ENCODE peak calls at places on chromosomes 3 and 15, in nine cellular contexts. J is brain microvascular endothelial cell, V is GM23338, K is GM13977, C is cardiac muscle cell, L is PC-3, Z is A673, M is lower lobe of right lung, Y is fibroblast of lung. Q is an unnamed sample.

GRCh38 chr3:197501496-197501878 is 54.3 kb downstream of the BDH1 start:
- DNase-seq in J (no peak), V (peak; percentile 51), K (peak; percentile 56), C (no peak), L (peak; percentile 37), Z (peak; percentile 52), M (no peak), Y (peak; percentile 57), Q (no peak)

GRCh38 chr3:15339786-15340215 is 7.4 kb upstream of the SH3BP5 start:
- DNase-seq in J (peak; percentile 51), V (no peak), K (no peak), C (no peak), L (peak; percentile 65), Z (peak; percentile 88), M (no peak), Y (peak; percentile 81), Q (no peak)

GRCh38 chr3:135759651-135760050 is 205.9 kb upstream of the PPP2R3A start:
- DNase-seq in J (no peak), V (no peak), K (no peak), C (no peak), L (no peak), Z (no peak), M (no peak), Y (no peak), Q (no peak)

GRCh38 chr3:190446492-190447301 is 3.0 kb downstream of the TMEM207 start:
- DNase-seq in J (peak; percentile 29), V (no peak), K (no peak), C (no peak), L (no peak), Z (peak; percentile 19), M (no peak), Y (peak; percentile 10), Q (no peak)

GRCh38 chr15:97013491-97013890 is 683.0 kb downstream of the NR2F2 start:
- DNase-seq in J (no peak), V (no peak), K (no peak), C (no peak), L (no peak), Z (no peak), M (no peak), Y (no peak), Q (no peak)

GRCh38 chr3:61521229-61521628 is 40.1 kb upstream of the PTPRG start:
- DNase-seq in J (no peak), V (peak; percentile 33), K (peak; percentile 68), C (no peak), L (no peak), Z (no peak), M (no peak), Y (no peak), Q (no peak)

GRCh38 chr3:43153189-43154083 is 47.6 kb upstream of the POMGNT2 start:
- DNase-seq in J (no peak), V (peak; percentile 16), K (no peak), C (no peak), L (no peak), Z (no peak), M (no peak), Y (peak; percentile 72), Q (peak; percentile 68)

GRCh38 chr3:39804951-39805350 is 4.5 kb upstream of the MYRIP start:
- DNase-seq in J (no peak), V (no peak), K (no peak), C (no peak), L (no peak), Z (no peak), M (no peak), Y (no peak), Q (no peak)

GRCh38 chr15:31455499-31455898 is 128.9 kb downstream of the KLF13 start:
- DNase-seq in J (no peak), V (peak; percentile 49), K (no peak), C (no peak), L (no peak), Z (no peak), M (no peak), Y (no peak), Q (no peak)

GRCh38 chr3:114624676-114625181 is 330.9 kb downstream of the TIGIT start:
- DNase-seq in J (peak; percentile 98), V (no peak), K (no peak), C (no peak), L (peak; percentile 70), Z (peak; percentile 10), M (peak; percentile 71), Y (peak; percentile 99), Q (peak; percentile 25)

GRCh38 chr15:34732430-34732829 is 22.4 kb downstream of the GJD2 start:
- DNase-seq in J (no peak), V (no peak), K (no peak), C (no peak), L (no peak), Z (no peak), M (no peak), Y (no peak), Q (no peak)

GRCh38 chr15:34855397-34855796 is 60.0 kb upstream of the ACTC1 start:
- DNase-seq in J (no peak), V (no peak), K (no peak), C (no peak), L (peak; percentile 83), Z (peak; percentile 54), M (no peak), Y (peak; percentile 81), Q (no peak)

GRCh38 chr15:98826658-98827057 is 178.3 kb downstream of the IGF1R start:
- DNase-seq in J (no peak), V (no peak), K (no peak), C (no peak), L (no peak), Z (no peak), M (no peak), Y (no peak), Q (no peak)

GRCh38 chr15:63038926-63039673 is 3.4 kb upstream of the TPM1 start:
- DNase-seq in J (peak; percentile 82), V (no peak), K (no peak), C (no peak), L (no peak), Z (no peak), M (no peak), Y (peak; percentile 91), Q (no peak)

GRCh38 chr3:190597291-190597690 is 83.4 kb downstream of the IL1RAP start:
- DNase-seq in J (no peak), V (peak; percentile 20), K (no peak), C (peak; percentile 79), L (no peak), Z (peak; percentile 66), M (no peak), Y (peak; percentile 58), Q (no peak)

GRCh38 chr15:39717134-39717533 is 65.5 kb downstream of the FSIP1 start:
- DNase-seq in J (no peak), V (no peak), K (no peak), C (no peak), L (peak; percentile 9), Z (no peak), M (no peak), Y (no peak), Q (no peak)

GRCh38 chr3:168295027-168295426 is 199.3 kb upstream of the GOLIM4 start:
- DNase-seq in J (no peak), V (no peak), K (no peak), C (no peak), L (no peak), Z (no peak), M (no peak), Y (no peak), Q (no peak)

GRCh38 chr3:169662215-169663070 is 1.1 kb downstream of the MECOM start:
- DNase-seq in J (peak; percentile 30), V (peak; percentile 90), K (peak; percentile 75), C (peak; percentile 94), L (peak; percentile 73), Z (peak; percentile 62), M (peak; percentile 87), Y (peak; percentile 70), Q (peak; percentile 81)

GRCh38 chr3:43183456-43183855 is 77.6 kb upstream of the POMGNT2 start:
- DNase-seq in J (no peak), V (no peak), K (no peak), C (no peak), L (no peak), Z (no peak), M (no peak), Y (no peak), Q (no peak)

GRCh38 chr3:42123012-42123581 is 31.9 kb downstream of the TRAK1 start:
- DNase-seq in J (peak; percentile 70), V (no peak), K (peak; percentile 38), C (no peak), L (peak; percentile 47), Z (peak; percentile 68), M (no peak), Y (peak; percentile 39), Q (no peak)

DNA sequence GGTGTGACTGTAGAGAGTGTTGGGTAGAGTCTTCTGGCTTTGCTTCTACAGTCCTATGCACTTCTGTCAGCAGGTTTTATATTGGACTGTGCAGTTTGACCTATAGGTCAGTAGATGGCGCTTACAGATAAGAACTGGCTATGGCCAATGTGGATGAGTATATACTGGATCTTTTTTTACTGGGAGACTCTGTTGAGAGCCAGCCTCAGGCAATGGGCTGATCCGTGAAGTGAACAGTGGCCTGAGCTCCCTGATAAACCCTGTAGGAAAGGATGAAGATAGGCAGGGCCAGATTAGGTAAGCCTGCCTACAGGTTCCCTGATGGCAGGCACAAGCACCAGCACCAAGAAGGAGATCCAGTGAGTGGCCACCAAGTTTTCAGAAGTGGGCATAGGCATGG is 325.9 kb upstream of the SGO1 start:
- DNase-seq in J (peak; percentile 72), V (peak; percentile 83), K (peak; percentile 20), C (peak; percentile 70), L (peak; percentile 76), Z (peak; percentile 50), M (no peak), Y (peak; percentile 69), Q (no peak)
- TF ChIP-seq CTCF in J (peak; percentile 77), V (peak; percentile 86), K (peak; percentile 76), C (peak; percentile 56), L (peak; percentile 87), Z (peak; percentile 66), M (peak; percentile 58), Y (peak; percentile 64), Q (peak; percentile 70)

DNA sequence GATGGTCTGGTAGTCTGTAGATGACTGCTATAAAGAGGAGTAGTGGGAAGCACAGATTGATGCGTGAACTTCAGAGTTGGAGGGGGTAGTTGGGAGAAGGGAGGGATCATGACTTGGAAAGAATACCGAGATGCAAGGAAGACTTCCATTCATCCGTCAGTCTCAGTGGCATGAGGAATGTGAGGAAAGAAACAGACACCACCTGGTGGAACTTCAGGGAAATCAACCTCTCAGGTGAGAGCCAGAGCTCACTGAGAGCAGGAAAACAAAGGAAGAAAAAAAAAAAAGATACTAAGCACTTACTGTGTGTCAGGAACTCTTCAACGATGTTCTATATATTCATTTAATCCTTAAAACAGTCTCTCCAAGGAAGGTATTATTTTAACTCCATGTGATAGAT is 172.4 kb downstream of the OXSM start:
- DNase-seq in J (no peak), V (peak; percentile 87), K (no peak), C (no peak), L (peak; percentile 61), Z (no peak), M (no peak), Y (no peak), Q (no peak)
- TF ChIP-seq CTCF in J (no peak), V (peak; percentile 64), K (no peak), C (no peak), L (peak; percentile 72), Z (no peak), M (no peak), Y (no peak), Q (peak; percentile 25)

GRCh38 chr3:134126153-134126552 is 96.4 kb upstream of the SLCO2A1 start:
- DNase-seq in J (no peak), V (peak; percentile 50), K (no peak), C (no peak), L (peak; percentile 29), Z (no peak), M (no peak), Y (no peak), Q (no peak)
- TF ChIP-seq CTCF in J (peak; percentile 51), V (peak; percentile 52), K (no peak), C (peak; percentile 28), L (peak; percentile 50), Z (peak; percentile 37), M (no peak), Y (peak; percentile 35), Q (no peak)

GRCh38 chr3:149967067-149967685 is 3.5 kb downstream of the PFN2 start:
- DNase-seq in J (no peak), V (peak; percentile 58), K (no peak), C (peak; percentile 37), L (peak; percentile 84), Z (peak; percentile 78), M (no peak), Y (peak; percentile 45), Q (no peak)
- TF ChIP-seq CTCF in J (peak; percentile 31), V (peak; percentile 76), K (peak; percentile 46), C (peak; percentile 44), L (peak; percentile 78), Z (peak; percentile 68), M (peak; percentile 53), Y (peak; percentile 36), Q (peak; percentile 79)